ENCODE peak calls at places on chromosomes 6 and 20, in nine cellular contexts. O is pancreas; B is iPS DF 6.9; R is naive thymus-derived CD4-positive, alpha-beta T cell; U is colonic mucosa; F is BE2C; V is cardiac muscle cell; L is esophagus squamous epithelium; P is small intestine. D is an unnamed sample. For H3K4me1, H3K9me3 and H3K36me3, the result is how much of the 10 kb centered on the place peaks cover.

GRCh38 chr6:4113623-4114022 is 21.8 kb downstream of the ECI2 start:
- DNase-seq in P (no peak), V (no peak), L (no peak), U (no peak), O (no peak), B (no peak), R (no peak), F (no peak), D (no peak)

GRCh38 chr20:2920473-2920872 is 47.2 kb downstream of the PTPRA start:
- DNase-seq in F (no peak), O (no peak), L (no peak), P (no peak), U (no peak), V (no peak), B (no peak), R (no peak), D (no peak)

GRCh38 chr6:140276719-140277118 is 902.3 kb upstream of the CITED2 start:
- DNase-seq in U (no peak), P (no peak), R (no peak), F (no peak), V (no peak), B (no peak), L (no peak), O (no peak), D (no peak)

GRCh38 chr20:20130399-20130798 is 78.1 kb downstream of the CFAP61 start:
- DNase-seq in L (no peak), V (no peak), F (peak), U (no peak), R (no peak), P (peak), O (no peak), B (peak), D (peak)

GRCh38 chr20:40882173-40882572 is 146.4 kb upstream of the TOP1 start:
- DNase-seq in U (no peak), B (no peak), R (no peak), V (no peak), P (peak), L (no peak), O (no peak), F (no peak), D (no peak)

GRCh38 chr6:87504440-87504839 is 31.7 kb downstream of the SLC35A1 start:
- DNase-seq in O (no peak), L (no peak), F (no peak), U (no peak), V (peak), B (no peak), P (no peak), R (no peak), D (no peak)

GRCh38 chr6:3231213-3232016 is 4.0 kb upstream of the TUBB2B start:
- DNase-seq in P (peak), F (peak), O (peak), L (no peak), V (peak), U (peak), B (no peak), R (no peak), D (peak)

GRCh38 chr6:158006331-158006730 is 24.7 kb downstream of the SYNJ2 start:
- DNase-seq in B (no peak), V (no peak), P (no peak), L (no peak), U (no peak), O (peak), R (no peak), F (no peak), D (no peak)

GRCh38 chr6:150929403-150929802 is 63.9 kb downstream of the MTHFD1L start:
- DNase-seq in R (no peak), B (no peak), O (no peak), F (no peak), U (no peak), P (no peak), L (no peak), V (no peak), D (no peak)

GRCh38 chr6:135102191-135102590 is 47.6 kb upstream of the HBS1L start:
- DNase-seq in R (no peak), F (no peak), V (no peak), P (no peak), B (no peak), O (no peak), U (no peak), L (no peak), D (no peak)
- H3K4me1 ChIP-seq in R (under half), F (under half), V (under half), P (under half), B (under half), O (under half), U (under half), L (under half), D (under half)

DNA sequence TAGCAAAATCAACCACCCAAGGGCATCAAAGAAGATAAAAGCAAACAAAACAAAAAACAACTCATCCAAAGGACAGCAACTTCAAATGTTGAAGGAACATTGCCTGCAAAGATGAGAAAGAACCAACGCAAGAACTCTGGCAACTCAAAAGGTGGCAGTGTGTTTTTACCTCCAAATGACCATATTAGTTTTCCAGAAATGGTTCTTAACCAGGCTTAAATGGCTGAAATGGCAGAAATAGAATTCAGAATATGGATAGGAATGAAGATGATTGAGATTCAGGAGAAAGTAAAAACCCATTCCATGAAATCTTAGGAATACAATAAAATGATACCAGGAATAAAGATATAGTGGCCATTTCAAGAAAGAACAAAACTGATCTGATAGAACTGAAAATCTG is 9.8 kb upstream of the PI3 start:
- DNase-seq in P (no peak), B (no peak), L (no peak), V (no peak), U (no peak), R (no peak), O (no peak), F (no peak), D (no peak)
- H3K9me3 ChIP-seq in P (under half), B (under half), L (under half), V (under half), U (under half), R (under half), O (under half), F (under half), D (under half)

GRCh38 chr6:57094689-57095088 is 4.7 kb downstream of the ZNF451 start:
- DNase-seq in B (no peak), L (no peak), V (no peak), F (no peak), P (no peak), R (no peak), U (no peak), O (no peak), D (no peak)
- H3K36me3 ChIP-seq in B (under half), L (under half), V (under half), F (under half), P (under half), R (under half), U (under half), O (under half), D (under half)

GRCh38 chr6:154767419-154767818 is 34.2 kb downstream of the SCAF8 start:
- DNase-seq in F (no peak), B (no peak), R (no peak), L (no peak), P (no peak), V (no peak), O (no peak), U (no peak), D (no peak)
- H3K4me1 ChIP-seq in F (under half), B (under half), R (under half), L (under half), P (under half), V (under half), O (under half), U (under half), D (under half)

GRCh38 chr6:27452496-27452897 is 20.4 kb downstream of the ZNF184 start:
- DNase-seq in F (no peak), U (no peak), O (no peak), L (no peak), R (no peak), P (no peak), B (no peak), V (no peak), D (no peak)

GRCh38 chr6:27448456-27448855 is 24.4 kb downstream of the ZNF184 start:
- DNase-seq in P (no peak), F (no peak), B (no peak), U (no peak), R (no peak), V (no peak), O (no peak), L (no peak), D (no peak)

DNA sequence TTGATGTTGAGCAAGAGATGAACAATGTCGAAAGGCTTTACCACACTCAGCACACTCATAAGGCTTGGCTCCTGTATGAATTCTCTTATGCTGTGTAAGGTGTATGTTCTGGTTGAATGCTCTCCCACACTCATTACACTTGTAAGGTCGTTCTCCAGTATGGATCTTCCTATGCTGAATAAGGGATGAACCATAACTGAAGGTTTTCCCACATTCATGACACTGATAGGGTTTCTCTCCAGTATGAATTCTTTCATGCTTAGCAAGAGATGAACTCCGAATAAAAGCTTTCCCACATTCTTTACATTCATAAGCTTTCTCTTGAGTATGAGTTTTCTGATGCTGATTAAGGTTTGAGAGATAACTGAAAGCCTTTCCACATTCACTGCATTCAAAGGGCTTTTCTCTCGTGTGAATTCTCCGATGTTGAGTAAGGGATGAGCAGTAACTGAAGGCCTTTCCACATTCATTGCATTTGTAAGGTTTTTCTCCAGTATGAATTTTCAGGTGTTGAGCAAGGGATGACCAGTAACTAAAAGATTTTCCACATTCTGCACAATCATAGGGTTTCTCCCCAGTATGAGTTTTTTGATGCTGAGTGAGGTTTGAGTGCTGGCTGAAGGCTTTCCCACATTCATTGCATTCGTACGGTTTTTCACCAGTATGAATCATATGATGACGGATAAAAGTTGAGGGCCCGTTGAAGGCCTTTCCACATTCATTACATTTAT is 21.1 kb downstream of the ZNF184 start:
- DNase-seq in R (no peak), V (no peak), F (no peak), P (no peak), U (no peak), B (no peak), L (no peak), O (no peak), D (no peak)
- H3K9me3 ChIP-seq in R (half or more), V (under half), F (under half), P (under half), U (under half), B (under half), L (under half), O (under half), D (half or more)

D was measured in NT2/D1.